ENCODE peak calls at places on chromosomes 2 and 18, in seven cellular contexts. One of them, this sample, is unnamed.

GRCh38 chr2:160201849-160202539 is 1.9 kb upstream of the ITGB6 start:
- DNase-seq in IMR-90: no peak
- DNase-seq in endodermal cell: no peak
- DNase-seq in epithelial cell of esophagus: no peak
- DNase-seq in tibial artery: no peak
- DNase-seq in epithelial cell of proximal tubule: no peak
- DNase-seq in cardiac muscle cell: no peak
- DNase-seq in this sample: no peak

GRCh38 chr2:44178950-44179349 is 10.3 kb downstream of the PPM1B start:
- DNase-seq in endodermal cell: no peak
- DNase-seq in tibial artery: no peak
- DNase-seq in epithelial cell of esophagus: no peak
- DNase-seq in epithelial cell of proximal tubule: no peak
- DNase-seq in cardiac muscle cell: no peak
- DNase-seq in IMR-90: no peak
- DNase-seq in this sample: no peak

GRCh38 chr2:226185613-226186211 is 613.9 kb downstream of the IRS1 start:
- DNase-seq in cardiac muscle cell: no peak
- DNase-seq in epithelial cell of proximal tubule: no peak
- DNase-seq in IMR-90: peak; percentile 98
- DNase-seq in epithelial cell of esophagus: peak; percentile 75
- DNase-seq in tibial artery: no peak
- DNase-seq in endodermal cell: no peak
- DNase-seq in this sample: no peak

GRCh38 chr18:75250471-75250821 is 39.8 kb downstream of the TSHZ1 start:
- DNase-seq in epithelial cell of esophagus: no peak
- DNase-seq in cardiac muscle cell: no peak
- DNase-seq in epithelial cell of proximal tubule: no peak
- DNase-seq in tibial artery: no peak
- DNase-seq in endodermal cell: no peak
- DNase-seq in IMR-90: no peak
- DNase-seq in this sample: no peak

GRCh38 chr2:103152556-103152955 is 390.7 kb downstream of the TMEM182 start:
- DNase-seq in tibial artery: no peak
- DNase-seq in epithelial cell of proximal tubule: no peak
- DNase-seq in cardiac muscle cell: no peak
- DNase-seq in endodermal cell: no peak
- DNase-seq in epithelial cell of esophagus: no peak
- DNase-seq in IMR-90: no peak
- DNase-seq in this sample: no peak

GRCh38 chr2:206084468-206084869 is 1.5 kb downstream of the INO80D start:
- DNase-seq in epithelial cell of proximal tubule: no peak
- DNase-seq in IMR-90: peak; percentile 82
- DNase-seq in endodermal cell: peak; percentile 90
- DNase-seq in epithelial cell of esophagus: peak; percentile 71
- DNase-seq in tibial artery: peak; percentile 83
- DNase-seq in cardiac muscle cell: peak; percentile 70
- DNase-seq in this sample: no peak

GRCh38 chr2:113791697-113792590 is 35.5 kb upstream of the SLC35F5 start:
- DNase-seq in cardiac muscle cell: no peak
- DNase-seq in IMR-90: peak; percentile 32
- DNase-seq in epithelial cell of proximal tubule: peak; percentile 99
- DNase-seq in endodermal cell: no peak
- DNase-seq in epithelial cell of esophagus: peak; percentile 9
- DNase-seq in tibial artery: no peak
- DNase-seq in this sample: peak; percentile 43

GRCh38 chr2:238569415-238570195 is 142.9 kb downstream of the ASB1 start:
- DNase-seq in cardiac muscle cell: no peak
- DNase-seq in tibial artery: peak; percentile 68
- DNase-seq in endodermal cell: no peak
- DNase-seq in epithelial cell of proximal tubule: no peak
- DNase-seq in epithelial cell of esophagus: no peak
- DNase-seq in IMR-90: no peak
- DNase-seq in this sample: peak; percentile 9

GRCh38 chr2:125696573-125696972 is 959.4 kb upstream of the GYPC start:
- DNase-seq in epithelial cell of proximal tubule: no peak
- DNase-seq in IMR-90: no peak
- DNase-seq in cardiac muscle cell: no peak
- DNase-seq in epithelial cell of esophagus: peak; percentile 3
- DNase-seq in endodermal cell: no peak
- DNase-seq in tibial artery: no peak
- DNase-seq in this sample: no peak

GRCh38 chr18:34936772-34937171 is 104.4 kb upstream of the MAPRE2 start:
- DNase-seq in epithelial cell of esophagus: no peak
- DNase-seq in IMR-90: no peak
- DNase-seq in endodermal cell: no peak
- DNase-seq in tibial artery: no peak
- DNase-seq in epithelial cell of proximal tubule: no peak
- DNase-seq in cardiac muscle cell: no peak
- DNase-seq in this sample: no peak

GRCh38 chr18:34932363-34932762 is 108.8 kb upstream of the MAPRE2 start:
- DNase-seq in endodermal cell: no peak
- DNase-seq in epithelial cell of esophagus: no peak
- DNase-seq in tibial artery: no peak
- DNase-seq in cardiac muscle cell: no peak
- DNase-seq in IMR-90: no peak
- DNase-seq in epithelial cell of proximal tubule: no peak
- DNase-seq in this sample: no peak

GRCh38 chr18:34932792-34933466 is 108.3 kb upstream of the MAPRE2 start:
- DNase-seq in cardiac muscle cell: no peak
- DNase-seq in tibial artery: no peak
- DNase-seq in epithelial cell of proximal tubule: no peak
- DNase-seq in endodermal cell: no peak
- DNase-seq in IMR-90: no peak
- DNase-seq in epithelial cell of esophagus: peak; percentile 45
- DNase-seq in this sample: no peak

GRCh38 chr18:34938102-34938501 is 103.1 kb upstream of the MAPRE2 start:
- DNase-seq in cardiac muscle cell: no peak
- DNase-seq in epithelial cell of esophagus: no peak
- DNase-seq in tibial artery: no peak
- DNase-seq in endodermal cell: no peak
- DNase-seq in epithelial cell of proximal tubule: no peak
- DNase-seq in IMR-90: no peak
- DNase-seq in this sample: no peak

DNA sequence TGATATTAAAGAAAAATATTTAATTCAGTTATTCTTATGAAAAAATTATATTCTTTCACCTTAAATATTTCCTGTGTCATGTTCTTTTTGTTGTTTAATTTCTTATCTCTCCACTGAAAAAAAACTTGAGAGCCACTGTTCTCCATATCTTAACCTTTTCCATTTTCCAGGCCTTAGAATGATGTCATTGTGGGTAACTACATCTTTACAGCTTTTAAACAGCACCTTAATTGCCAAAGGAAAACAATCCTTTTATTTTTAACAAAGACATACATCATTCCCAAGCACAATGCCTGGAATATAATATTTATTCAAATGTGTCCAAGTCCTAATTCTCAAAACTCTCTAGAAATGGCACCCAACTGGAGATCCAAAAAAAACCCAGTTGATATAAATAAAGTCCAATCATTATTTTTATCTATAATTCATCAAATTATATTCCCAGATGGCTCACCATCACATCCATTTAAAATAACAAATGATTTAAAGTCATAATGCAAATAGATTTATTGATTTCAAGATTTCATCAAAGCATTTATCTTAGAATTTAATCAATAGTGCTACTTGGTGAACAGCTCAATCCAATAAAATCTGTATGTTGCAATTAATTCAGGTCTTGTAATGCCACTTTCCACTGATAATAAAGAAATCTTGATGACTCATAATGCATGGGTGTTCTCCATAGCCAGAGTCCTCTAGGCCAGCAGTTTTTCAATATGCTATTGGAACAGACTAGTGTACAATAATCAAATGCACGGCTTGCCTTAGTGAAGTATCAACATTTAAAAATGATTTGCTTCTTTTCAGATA is 107.1 kb upstream of the MAPRE2 start:
- DNase-seq in IMR-90: peak; percentile 31
- DNase-seq in tibial artery: no peak
- DNase-seq in epithelial cell of proximal tubule: no peak
- DNase-seq in endodermal cell: no peak
- DNase-seq in epithelial cell of esophagus: peak; percentile 52
- DNase-seq in cardiac muscle cell: no peak
- DNase-seq in this sample: no peak
- TF ChIP-seq CTCF in IMR-90: no peak
- TF ChIP-seq CTCF in tibial artery: no peak
- TF ChIP-seq CTCF in epithelial cell of proximal tubule: no peak
- TF ChIP-seq CTCF in endodermal cell: no peak
- TF ChIP-seq CTCF in epithelial cell of esophagus: no peak
- TF ChIP-seq CTCF in cardiac muscle cell: no peak
- TF ChIP-seq CTCF in this sample: no peak

GRCh38 chr2:159118859-159119510 is 150.5 kb downstream of the TANC1 start:
- DNase-seq in IMR-90: no peak
- DNase-seq in epithelial cell of proximal tubule: no peak
- DNase-seq in cardiac muscle cell: no peak
- DNase-seq in endodermal cell: no peak
- DNase-seq in epithelial cell of esophagus: no peak
- DNase-seq in tibial artery: no peak
- DNase-seq in this sample: no peak
- TF ChIP-seq CTCF in IMR-90: no peak
- TF ChIP-seq CTCF in epithelial cell of proximal tubule: no peak
- TF ChIP-seq CTCF in cardiac muscle cell: no peak
- TF ChIP-seq CTCF in endodermal cell: no peak
- TF ChIP-seq CTCF in epithelial cell of esophagus: no peak
- TF ChIP-seq CTCF in tibial artery: no peak
- TF ChIP-seq CTCF in this sample: no peak

GRCh38 chr2:27442282-27442980 is at the start of gene KRTCAP3:
- DNase-seq in tibial artery: no peak
- DNase-seq in IMR-90: no peak
- DNase-seq in epithelial cell of esophagus: peak; percentile 83
- DNase-seq in cardiac muscle cell: peak; percentile 66
- DNase-seq in epithelial cell of proximal tubule: no peak
- DNase-seq in endodermal cell: peak; percentile 94
- DNase-seq in this sample: peak; percentile 76
- TF ChIP-seq CTCF in tibial artery: no peak
- TF ChIP-seq CTCF in IMR-90: no peak
- TF ChIP-seq CTCF in epithelial cell of esophagus: no peak
- TF ChIP-seq CTCF in cardiac muscle cell: no peak
- TF ChIP-seq CTCF in epithelial cell of proximal tubule: no peak
- TF ChIP-seq CTCF in endodermal cell: no peak
- TF ChIP-seq CTCF in this sample: peak; percentile 20

DNA sequence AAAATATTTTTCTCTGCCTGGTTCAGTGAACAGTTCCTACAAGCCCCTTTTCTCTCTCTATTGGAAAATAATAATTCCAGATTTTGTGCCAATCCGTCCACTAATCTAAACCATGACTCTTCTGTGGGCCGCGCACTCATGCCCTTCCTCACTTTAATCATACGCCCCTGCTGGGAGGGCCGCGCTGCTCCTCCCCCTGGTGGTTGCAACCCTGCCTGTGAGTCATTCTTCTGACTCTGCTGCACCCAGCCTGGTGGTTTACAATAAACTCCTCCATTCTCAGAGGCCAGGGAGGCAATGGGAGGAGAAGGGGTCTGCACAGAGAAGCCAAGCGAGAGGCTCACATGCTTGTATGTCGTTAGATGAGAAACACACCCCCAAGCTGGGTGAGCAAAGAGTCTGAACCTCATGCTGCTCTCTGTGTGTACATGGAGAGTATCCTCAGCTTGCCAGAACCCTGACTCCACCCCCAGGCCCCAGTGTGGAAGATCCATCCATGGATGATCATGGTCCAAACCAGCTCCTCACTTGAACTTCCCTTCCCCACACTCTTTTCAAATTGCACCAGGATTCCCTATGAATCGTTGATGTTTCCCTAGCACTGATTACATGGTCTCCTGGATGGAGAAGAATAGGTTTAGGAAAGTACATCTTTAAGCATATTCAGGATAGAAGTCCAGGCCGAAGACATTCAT is 228.9 kb downstream of the ANKRD30B start:
- DNase-seq in tibial artery: no peak
- DNase-seq in epithelial cell of proximal tubule: no peak
- DNase-seq in cardiac muscle cell: no peak
- DNase-seq in IMR-90: no peak
- DNase-seq in epithelial cell of esophagus: no peak
- DNase-seq in endodermal cell: no peak
- DNase-seq in this sample: no peak
- TF ChIP-seq CTCF in tibial artery: no peak
- TF ChIP-seq CTCF in epithelial cell of proximal tubule: peak; percentile 14
- TF ChIP-seq CTCF in cardiac muscle cell: no peak
- TF ChIP-seq CTCF in IMR-90: no peak
- TF ChIP-seq CTCF in epithelial cell of esophagus: no peak
- TF ChIP-seq CTCF in endodermal cell: no peak
- TF ChIP-seq CTCF in this sample: no peak

GRCh38 chr18:31206787-31207381 is 44.2 kb upstream of the DSC1 start:
- DNase-seq in tibial artery: peak; percentile 45
- DNase-seq in endodermal cell: peak; percentile 77
- DNase-seq in epithelial cell of proximal tubule: no peak
- DNase-seq in IMR-90: peak; percentile 23
- DNase-seq in epithelial cell of esophagus: peak; percentile 97
- DNase-seq in cardiac muscle cell: no peak
- DNase-seq in this sample: peak; percentile 47
- TF ChIP-seq CTCF in tibial artery: peak; percentile 28
- TF ChIP-seq CTCF in endodermal cell: no peak
- TF ChIP-seq CTCF in epithelial cell of proximal tubule: peak; percentile 44
- TF ChIP-seq CTCF in IMR-90: no peak
- TF ChIP-seq CTCF in epithelial cell of esophagus: peak; percentile 45
- TF ChIP-seq CTCF in cardiac muscle cell: no peak
- TF ChIP-seq CTCF in this sample: peak; percentile 36

GRCh38 chr2:167333245-167333644 is 445.0 kb downstream of the XIRP2 start:
- DNase-seq in epithelial cell of esophagus: no peak
- DNase-seq in epithelial cell of proximal tubule: no peak
- DNase-seq in tibial artery: no peak
- DNase-seq in endodermal cell: peak; percentile 58
- DNase-seq in cardiac muscle cell: peak; percentile 9
- DNase-seq in IMR-90: peak; percentile 2
- DNase-seq in this sample: no peak
- TF ChIP-seq CTCF in epithelial cell of esophagus: peak; percentile 15
- TF ChIP-seq CTCF in epithelial cell of proximal tubule: peak; percentile 33
- TF ChIP-seq CTCF in tibial artery: no peak
- TF ChIP-seq CTCF in endodermal cell: peak; percentile 59
- TF ChIP-seq CTCF in cardiac muscle cell: no peak
- TF ChIP-seq CTCF in IMR-90: no peak
- TF ChIP-seq CTCF in this sample: no peak

This sample was measured in GM13976.